ENCODE peak calls at places on chromosomes 7 and 10, in five cellular contexts. J is thoracic aorta; E is Calu3; T is stimulated activated CD4-positive, alpha-beta T cell treated with anti-CD3 and anti-CD28 coated beads, TNF-alpha, amount 100 ng/mL, for 4 hours; D is CD4-positive, alpha-beta T cell. I is an unnamed sample.

GRCh38 chr7:127920787-127921438 is 110.3 kb downstream of the LRRC4 start:
- DNase-seq in J (no peak), D (no peak), E (no peak), T (no peak), I (no peak)

GRCh38 chr10:119270893-119271361 is 63.6 kb downstream of the GRK5 start:
- DNase-seq in T (no peak), E (peak), D (peak), J (peak), I (no peak)

GRCh38 chr7:20172736-20173334 is 44.3 kb downstream of the MACC1 start:
- DNase-seq in J (no peak), T (no peak), D (no peak), E (peak), I (peak)

GRCh38 chr7:142349670-142350405 is 92.0 kb upstream of the PRSS58 start:
- DNase-seq in D (no peak), J (no peak), E (no peak), T (no peak), I (no peak)

GRCh38 chr7:50860598-50860997 is 77.9 kb upstream of the GRB10 start:
- DNase-seq in D (no peak), E (no peak), J (no peak), T (no peak), I (no peak)

GRCh38 chr10:45509491-45509890 is 135.5 kb downstream of the ALOX5 start:
- DNase-seq in D (no peak), J (no peak), T (no peak), E (no peak), I (no peak)

GRCh38 chr7:10412426-10413019 is 561.1 kb upstream of the PHF14 start:
- DNase-seq in T (no peak), D (no peak), E (peak), J (no peak), I (no peak)

GRCh38 chr10:129501652-129502436 is 34.8 kb downstream of the MGMT start:
- DNase-seq in D (no peak), E (no peak), J (no peak), T (no peak), I (no peak)

I was measured in ascending aorta.